ENCODE peak calls at places on chromosome 17, in ten cellular contexts. C is GM23248; Q is cardiac fibroblast; Y is esophagus muscularis mucosa; P is astrocyte; W is CD4-positive, alpha-beta memory T cell; O is body of pancreas; I is Peyer's patch; U is fibroblast of the aortic adventitia; A is tibial nerve. G is an unnamed sample.

GRCh38 chr17:64741924-64742670 is 80.0 kb upstream of the SMURF2 start:
- DNase-seq in C (peak), Q (peak), Y (peak), P (peak), W (no peak), O (peak), I (peak), U (peak), A (peak), G (no peak)

GRCh38 chr17:8151641-8152111 is 528 bp downstream of the PER1 start:
- DNase-seq in C (peak), Q (peak), Y (peak), P (peak), W (no peak), O (peak), I (peak), U (peak), A (peak), G (peak)

GRCh38 chr17:17495448-17496188 is 577 bp downstream of the RASD1 start:
- DNase-seq in C (peak), Q (no peak), Y (no peak), P (peak), W (peak), O (no peak), I (peak), U (peak), A (no peak), G (no peak)

GRCh38 chr17:35694906-35695305 is 36.5 kb upstream of the RASL10B start:
- DNase-seq in C (no peak), Q (no peak), Y (no peak), P (no peak), W (no peak), O (no peak), I (no peak), U (no peak), A (no peak), G (no peak)

GRCh38 chr17:17972126-17972951 is at the start of the genes DRC3 and TOM1L2:
- DNase-seq in C (peak), Q (peak), Y (peak), P (peak), W (peak), O (peak), I (peak), U (peak), A (peak), G (peak)

GRCh38 chr17:17375826-17376225 is 72.7 kb downstream of the NT5M start:
- DNase-seq in C (peak), Q (peak), Y (no peak), P (no peak), W (no peak), O (no peak), I (no peak), U (peak), A (no peak), G (no peak)

GRCh38 chr17:4854181-4854681 is 21.1 kb downstream of the MINK1 start:
- DNase-seq in C (peak), Q (peak), Y (no peak), P (peak), W (no peak), O (no peak), I (no peak), U (peak), A (no peak), G (no peak)

GRCh38 chr17:58189436-58190146 is 2.9 kb upstream of the EPX start:
- DNase-seq in C (peak), Q (peak), Y (no peak), P (peak), W (no peak), O (peak), I (peak), U (peak), A (no peak), G (no peak)

GRCh38 chr17:7767425-7768021 is 50.0 kb downstream of the DNAH2 start:
- DNase-seq in C (no peak), Q (peak), Y (no peak), P (peak), W (no peak), O (peak), I (no peak), U (peak), A (no peak), G (no peak)

DNA sequence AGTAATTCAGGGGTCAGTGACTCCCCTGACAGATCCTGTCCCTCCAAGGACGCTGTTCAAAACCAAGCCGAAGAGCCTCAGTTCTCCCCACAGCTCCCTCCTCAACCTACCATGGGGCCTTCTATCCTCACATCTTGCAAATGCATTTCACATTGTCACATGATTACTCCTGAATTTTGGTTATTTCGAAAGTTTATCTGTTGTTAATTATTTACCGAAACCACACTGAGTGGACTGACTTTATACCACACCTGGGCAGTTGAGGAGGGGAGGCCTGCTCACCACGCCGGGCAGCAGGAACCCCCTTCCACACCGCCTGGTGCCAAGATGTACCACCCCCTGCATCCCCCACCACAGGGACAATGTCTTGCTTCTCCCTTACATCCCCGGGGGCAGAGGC is 4.7 kb downstream of the TIMP2 start:
- DNase-seq in C (no peak), Q (no peak), Y (no peak), P (no peak), W (no peak), O (no peak), I (no peak), U (no peak), A (no peak), G (no peak)
- H3K4me3 ChIP-seq in C (peak), Q (no peak), Y (no peak), P (no peak), W (no peak), O (no peak), I (no peak), U (no peak), A (no peak), G (no peak)

DNA sequence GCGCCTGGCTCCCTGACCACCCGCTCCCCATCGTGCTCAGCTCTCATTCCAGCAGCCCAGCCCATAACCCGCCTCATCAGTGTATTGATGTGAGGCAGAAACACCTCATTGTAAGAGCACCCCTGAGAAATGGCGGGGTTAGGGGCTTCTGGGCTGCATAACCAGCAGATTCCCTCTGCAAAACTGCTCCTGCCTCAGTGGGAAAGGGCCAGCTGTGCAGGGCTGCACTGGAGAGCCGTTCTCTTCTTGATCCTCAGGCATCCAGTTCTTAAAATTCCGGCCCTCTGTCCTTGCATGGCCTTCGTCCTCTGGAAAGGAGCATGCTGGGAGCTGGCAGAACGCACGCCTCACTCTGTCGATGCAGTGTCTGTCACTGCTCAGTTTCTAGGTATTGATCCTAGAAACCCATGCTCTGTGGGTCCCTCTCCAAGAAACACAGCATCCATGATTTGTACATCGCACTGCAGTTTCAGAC is 113.8 kb upstream of the CHMP6 start:
- DNase-seq in C (no peak), Q (no peak), Y (no peak), P (no peak), W (no peak), O (no peak), I (peak), U (no peak), A (no peak), G (no peak)
- H3K4me3 ChIP-seq in C (no peak), Q (no peak), Y (no peak), P (no peak), W (no peak), O (no peak), I (no peak), U (no peak), A (no peak), G (no peak)

DNA sequence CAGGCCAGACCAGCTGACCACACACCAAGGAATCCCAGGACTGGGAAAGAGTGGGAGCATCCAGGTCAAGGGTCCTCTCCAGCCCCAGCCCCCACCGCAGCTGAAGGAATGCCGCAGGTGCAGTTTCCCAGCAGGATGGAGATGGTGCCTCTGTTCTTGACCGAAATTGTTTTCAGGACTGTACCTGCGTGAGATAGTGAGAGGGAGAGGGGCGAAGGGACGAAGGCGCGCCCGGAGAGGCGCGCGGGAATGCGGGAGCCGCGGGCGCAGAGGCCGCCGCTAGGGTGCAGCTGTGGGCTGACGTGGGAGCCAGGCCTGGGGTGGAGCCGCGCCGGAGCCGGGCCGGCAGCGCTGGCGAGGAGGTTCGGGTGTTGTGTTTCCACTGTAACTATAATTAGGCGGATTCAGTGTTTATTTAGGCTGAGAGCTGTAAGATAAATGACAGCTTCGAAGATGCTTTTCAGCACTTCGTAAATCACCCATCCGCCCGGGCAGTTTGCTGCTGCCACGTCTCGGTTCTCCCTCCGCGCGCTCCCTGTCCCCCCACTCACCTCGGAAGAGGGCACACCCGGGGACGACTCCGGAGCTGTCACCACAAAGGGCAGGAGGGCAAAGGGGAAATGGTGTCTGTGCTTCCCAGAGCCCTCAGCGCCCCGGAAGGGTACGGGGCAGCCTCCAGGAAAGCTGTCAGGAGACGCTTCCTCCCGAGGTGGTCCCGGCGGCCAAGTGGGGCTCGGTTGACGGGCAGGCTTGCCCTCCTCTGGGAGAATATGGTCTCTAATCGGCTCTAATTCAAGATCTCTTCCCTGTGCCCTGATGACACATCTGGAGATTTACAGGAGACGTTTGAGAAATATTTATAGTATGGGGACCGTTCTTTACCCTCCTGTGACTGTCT is 38.2 kb downstream of the HOXB1 start:
- DNase-seq in C (peak), Q (peak), Y (no peak), P (peak), W (peak), O (peak), I (peak), U (peak), A (peak), G (no peak)
- H3K4me3 ChIP-seq in C (peak), Q (peak), Y (peak), P (peak), W (no peak), O (no peak), I (peak), U (peak), A (no peak), G (no peak)

GRCh38 chr17:74682442-74683190 is 30.1 kb downstream of the CD300LF start:
- DNase-seq in C (no peak), Q (no peak), Y (no peak), P (no peak), W (no peak), O (no peak), I (no peak), U (no peak), A (no peak), G (no peak)
- H3K4me3 ChIP-seq in C (no peak), Q (no peak), Y (no peak), P (no peak), W (no peak), O (no peak), I (no peak), U (no peak), A (no peak), G (no peak)

GRCh38 chr17:494601-495195 is 142.1 kb upstream of the RPH3AL start:
- DNase-seq in C (no peak), Q (no peak), Y (no peak), P (no peak), W (no peak), O (no peak), I (no peak), U (no peak), A (no peak), G (no peak)

GRCh38 chr17:491086-492014 is 138.7 kb upstream of the RPH3AL start:
- DNase-seq in C (peak), Q (peak), Y (no peak), P (peak), W (peak), O (peak), I (peak), U (peak), A (no peak), G (peak)

GRCh38 chr17:493666-494065 is 141.1 kb upstream of the RPH3AL start:
- DNase-seq in C (no peak), Q (no peak), Y (no peak), P (no peak), W (no peak), O (no peak), I (no peak), U (no peak), A (no peak), G (no peak)

GRCh38 chr17:489758-490329 is 137.2 kb upstream of the RPH3AL start:
- DNase-seq in C (peak), Q (peak), Y (no peak), P (peak), W (peak), O (peak), I (peak), U (peak), A (no peak), G (peak)

DNA sequence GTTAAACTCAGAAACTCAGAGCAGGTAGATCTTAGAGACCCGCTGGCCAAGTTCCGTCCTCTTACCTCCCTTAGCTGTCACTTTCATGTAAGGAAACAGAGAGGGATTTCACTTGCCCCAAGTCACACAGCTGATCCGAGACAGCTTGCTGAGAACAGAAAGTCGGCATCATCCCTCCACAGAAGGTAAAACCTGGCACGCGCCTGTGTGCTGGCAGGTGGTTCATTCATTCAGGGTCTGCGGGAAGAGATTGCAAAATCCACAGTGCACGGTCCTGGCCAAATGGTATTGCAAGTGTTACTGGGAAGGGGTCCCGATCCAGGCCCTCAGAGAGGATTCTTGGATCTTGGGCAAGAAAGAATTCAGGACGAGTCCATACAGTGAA is 139.4 kb upstream of the RPH3AL start:
- DNase-seq in C (no peak), Q (no peak), Y (no peak), P (no peak), W (no peak), O (no peak), I (no peak), U (no peak), A (no peak), G (no peak)
- H3K4me3 ChIP-seq in C (no peak), Q (no peak), Y (no peak), P (no peak), W (no peak), O (no peak), I (no peak), U (no peak), A (no peak), G (no peak)

GRCh38 chr17:33126086-33126485 is 134.4 kb downstream of the SPACA3 start:
- DNase-seq in C (no peak), Q (no peak), Y (no peak), P (no peak), W (no peak), O (no peak), I (no peak), U (no peak), A (no peak), G (no peak)
- H3K4me3 ChIP-seq in C (no peak), Q (no peak), Y (no peak), P (no peak), W (no peak), O (no peak), I (no peak), U (no peak), A (no peak), G (no peak)